ENCODE peak calls at places on chromosomes 7 and 10, in nine cellular contexts. L is nephron progenitor cell, X is Calu3, G is neural progenitor cell, U is GM20000, B is heart left ventricle, R is cardiac fibroblast, Q is fibroblast of the aortic adventitia, V is lower leg skin. T is an unnamed sample.

GRCh38 chr10:5576780-5577472 is 52.2 kb downstream of the CALML3 start:
- DNase-seq in G (no peak), B (no peak), L (no peak), R (no peak), X (no peak), U (no peak), V (no peak), Q (no peak), T (no peak)

GRCh38 chr10:69317175-69318086 is 39.1 kb downstream of the HK1 start:
- DNase-seq in V (no peak), Q (no peak), B (no peak), R (no peak), U (peak; percentile 84), G (no peak), L (no peak), X (peak; percentile 31), T (peak; percentile 78)

GRCh38 chr10:125165584-125166340 is 5.4 kb upstream of the CTBP2 start:
- DNase-seq in U (no peak), L (no peak), X (no peak), R (no peak), V (no peak), Q (no peak), B (no peak), G (peak; percentile 1), T (no peak)

GRCh38 chr7:88401009-88401623 is 94.4 kb upstream of the STEAP4 start:
- DNase-seq in R (peak; percentile 3), Q (no peak), G (peak; percentile 3), V (no peak), L (no peak), U (peak; percentile 12), X (no peak), B (no peak), T (no peak)

GRCh38 chr10:104406715-104407517 is 53.3 kb downstream of the CFAP58 start:
- DNase-seq in L (no peak), X (no peak), Q (peak; percentile 77), B (no peak), G (peak; percentile 62), U (peak; percentile 12), V (no peak), R (peak; percentile 74), T (no peak)

GRCh38 chr7:39295791-39296190 is 270.4 kb upstream of the YAE1 start:
- DNase-seq in V (no peak), Q (no peak), X (no peak), R (no peak), B (no peak), G (no peak), L (no peak), U (no peak), T (no peak)

GRCh38 chr7:7688956-7689355 is 29.5 kb downstream of the RPA3 start:
- DNase-seq in R (no peak), L (no peak), X (no peak), V (no peak), Q (no peak), U (no peak), G (no peak), B (peak; percentile 25), T (no peak)

GRCh38 chr10:123635131-123635530 is 31.0 kb upstream of the GPR26 start:
- DNase-seq in L (no peak), Q (no peak), B (no peak), V (peak; percentile 65), X (no peak), U (no peak), R (no peak), G (no peak), T (no peak)

GRCh38 chr7:73567701-73568685 is 10.4 kb downstream of the TBL2 start:
- DNase-seq in G (no peak), V (no peak), R (peak; percentile 18), U (no peak), B (no peak), X (no peak), Q (no peak), L (no peak), T (no peak)

GRCh38 chr10:28302012-28302667 is 724 bp downstream of the MPP7 start:
- DNase-seq in U (no peak), G (peak; percentile 38), B (no peak), R (peak; percentile 46), L (peak; percentile 71), Q (peak; percentile 30), V (peak; percentile 90), X (no peak), T (no peak)

GRCh38 chr10:26169466-26169865 is 47.1 kb upstream of the GAD2 start:
- DNase-seq in L (no peak), R (no peak), X (no peak), G (peak; percentile 42), V (no peak), Q (no peak), B (no peak), U (no peak), T (no peak)

GRCh38 chr10:35413985-35414861 is 77.9 kb downstream of the CCNY start:
- DNase-seq in B (no peak), R (no peak), V (no peak), Q (peak; percentile 48), X (no peak), L (no peak), G (no peak), U (no peak), T (peak; percentile 66)

GRCh38 chr7:135552148-135552547 is 5.6 kb upstream of the NUP205 start:
- DNase-seq in G (no peak), U (no peak), X (no peak), Q (no peak), L (no peak), B (no peak), R (no peak), V (no peak), T (no peak)

GRCh38 chr10:85548038-85548437 is 818.6 kb downstream of the GRID1 start:
- DNase-seq in U (peak; percentile 6), X (peak; percentile 59), R (peak; percentile 7), Q (peak; percentile 2), G (peak; percentile 49), B (no peak), V (no peak), L (peak; percentile 12), T (peak; percentile 30)

GRCh38 chr10:14574291-14574690 is 200.4 kb downstream of the FAM107B start:
- DNase-seq in V (no peak), U (no peak), X (no peak), L (no peak), R (no peak), G (no peak), B (no peak), Q (no peak), T (no peak)
- TF ChIP-seq CTCF in V (no peak), U (no peak), X (no peak), L (no peak), R (no peak), G (no peak), B (no peak), Q (no peak), T (no peak)

GRCh38 chr10:74888947-74889661 is 62.7 kb downstream of the KAT6B start:
- DNase-seq in B (no peak), V (peak; percentile 25), L (no peak), X (peak; percentile 26), G (peak; percentile 39), Q (peak; percentile 20), U (no peak), R (peak; percentile 9), T (peak; percentile 14)
- TF ChIP-seq CTCF in B (no peak), V (no peak), L (no peak), X (peak; percentile 13), G (peak; percentile 33), Q (peak; percentile 6), U (no peak), R (peak; percentile 7), T (no peak)

GRCh38 chr7:158946771-158947170 is 90.4 kb downstream of the DYNC2I1 start:
- DNase-seq in R (no peak), X (no peak), Q (no peak), L (no peak), U (no peak), V (no peak), G (no peak), B (no peak), T (no peak)

GRCh38 chr7:158944950-158945349 is 88.6 kb downstream of the DYNC2I1 start:
- DNase-seq in V (no peak), L (no peak), R (no peak), B (no peak), Q (no peak), G (no peak), U (no peak), X (no peak), T (no peak)

GRCh38 chr7:158946329-158946728 is 90.0 kb downstream of the DYNC2I1 start:
- DNase-seq in U (no peak), R (no peak), V (no peak), B (no peak), L (no peak), Q (no peak), X (no peak), G (no peak), T (no peak)

GRCh38 chr7:158944195-158944594 is 87.8 kb downstream of the DYNC2I1 start:
- DNase-seq in L (no peak), U (no peak), B (no peak), G (no peak), R (no peak), Q (no peak), V (no peak), X (no peak), T (no peak)

DNA sequence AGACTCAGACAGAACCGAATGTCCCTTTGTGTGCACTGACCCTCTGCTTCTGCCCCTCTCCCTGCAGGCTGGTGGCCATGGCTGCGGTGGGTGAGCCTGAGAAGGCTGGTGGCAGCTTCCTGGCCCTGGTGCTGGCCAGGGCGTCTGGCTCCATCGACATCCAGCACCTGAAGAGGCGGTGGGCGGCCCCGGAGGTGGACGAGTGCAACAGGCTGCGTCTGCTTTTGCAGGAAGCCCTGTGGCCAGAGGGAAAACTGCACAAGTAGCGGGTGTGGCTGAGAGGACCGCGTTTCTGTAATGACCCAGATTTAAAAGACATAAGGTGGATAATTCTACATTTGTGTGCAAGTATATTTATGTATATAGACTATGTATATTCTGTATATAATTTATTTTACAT is 89.2 kb downstream of the DYNC2I1 start:
- DNase-seq in V (no peak), R (no peak), U (no peak), L (no peak), X (no peak), B (no peak), G (no peak), Q (no peak), T (no peak)
- TF ChIP-seq CTCF in V (no peak), R (no peak), U (no peak), L (no peak), X (no peak), B (no peak), G (no peak), Q (no peak), T (no peak)

DNA sequence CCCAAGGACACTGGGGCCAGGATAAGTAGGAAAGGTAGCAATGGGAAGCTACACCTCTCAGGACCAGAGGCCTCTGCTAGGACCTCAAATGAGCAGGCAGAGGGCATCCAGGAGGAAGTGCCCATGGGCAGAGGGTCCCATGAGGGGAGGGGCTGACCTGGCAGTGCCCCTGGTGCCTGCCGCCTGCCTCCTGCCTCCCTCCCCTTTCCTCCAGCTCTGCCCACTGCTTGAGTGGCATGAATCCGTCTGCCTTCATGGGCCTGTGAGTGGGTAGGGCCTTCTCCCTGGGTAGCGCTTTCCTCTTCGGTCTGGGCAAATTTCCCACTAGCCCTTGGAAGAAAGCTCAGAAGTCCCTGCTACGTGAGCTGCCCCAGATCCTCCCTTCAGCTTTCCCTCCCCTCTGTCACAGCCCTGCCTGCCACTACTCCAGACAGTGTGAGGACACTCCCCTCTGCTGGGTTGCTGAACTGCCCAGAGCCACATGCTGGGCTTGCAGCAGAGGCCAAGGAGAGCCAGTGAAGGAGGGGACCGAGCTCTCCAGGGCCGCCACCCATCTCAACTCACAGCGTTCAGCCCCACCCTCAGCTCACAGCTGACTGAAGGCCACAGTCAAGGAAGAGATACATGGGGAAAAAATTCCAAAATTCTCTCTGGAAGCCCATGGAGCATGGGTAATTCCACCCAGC is 141.4 kb downstream of the ARHGAP22 start:
- DNase-seq in Q (peak; percentile 58), X (no peak), U (no peak), L (peak; percentile 45), G (peak; percentile 50), B (peak; percentile 49), V (peak; percentile 74), R (no peak), T (no peak)
- TF ChIP-seq CTCF in Q (no peak), X (no peak), U (no peak), L (no peak), G (no peak), B (no peak), V (no peak), R (no peak), T (no peak)